ENCODE peak calls at places on chromosomes 11 and 22, in six cellular contexts. One of them, this sample, is unnamed.

GRCh38 chr11:1759151-1759850 is 4.4 kb downstream of the CTSD start:
- DNase-seq in stimulated activated CD4-positive, alpha-beta T cell treated with anti-CD3 and anti-CD28 coated beads, Interleukin-1b, Interleukin-23, amount 100 ng/mL, for 24 hours: no peak
- DNase-seq in HEK293T: no peak
- DNase-seq in type B pancreatic cell: no peak
- DNase-seq in T1000: no peak
- DNase-seq in KBM-7: no peak
- DNase-seq in this sample: no peak

GRCh38 chr11:123478352-123478986 is 48.4 kb downstream of the GRAMD1B start:
- DNase-seq in stimulated activated CD4-positive, alpha-beta T cell treated with anti-CD3 and anti-CD28 coated beads, Interleukin-1b, Interleukin-23, amount 100 ng/mL, for 24 hours: peak; percentile 11
- DNase-seq in HEK293T: peak; percentile 80
- DNase-seq in type B pancreatic cell: no peak
- DNase-seq in T1000: peak; percentile 37
- DNase-seq in KBM-7: peak; percentile 90
- DNase-seq in this sample: peak; percentile 60

GRCh38 chr11:34585870-34586654 is 34.8 kb upstream of the EHF start:
- DNase-seq in stimulated activated CD4-positive, alpha-beta T cell treated with anti-CD3 and anti-CD28 coated beads, Interleukin-1b, Interleukin-23, amount 100 ng/mL, for 24 hours: no peak
- DNase-seq in HEK293T: peak; percentile 46
- DNase-seq in type B pancreatic cell: no peak
- DNase-seq in T1000: no peak
- DNase-seq in KBM-7: peak; percentile 80
- DNase-seq in this sample: peak; percentile 27

GRCh38 chr11:69775163-69775755 is at the start of gene FGF4:
- DNase-seq in stimulated activated CD4-positive, alpha-beta T cell treated with anti-CD3 and anti-CD28 coated beads, Interleukin-1b, Interleukin-23, amount 100 ng/mL, for 24 hours: no peak
- DNase-seq in HEK293T: no peak
- DNase-seq in type B pancreatic cell: no peak
- DNase-seq in T1000: no peak
- DNase-seq in KBM-7: no peak
- DNase-seq in this sample: no peak

GRCh38 chr22:39593061-39593930 is 22.7 kb downstream of the CACNA1I start:
- DNase-seq in stimulated activated CD4-positive, alpha-beta T cell treated with anti-CD3 and anti-CD28 coated beads, Interleukin-1b, Interleukin-23, amount 100 ng/mL, for 24 hours: no peak
- DNase-seq in HEK293T: no peak
- DNase-seq in type B pancreatic cell: no peak
- DNase-seq in T1000: no peak
- DNase-seq in KBM-7: no peak
- DNase-seq in this sample: no peak

GRCh38 chr22:29932121-29932520 is 49.1 kb downstream of the MTMR3 start:
- DNase-seq in stimulated activated CD4-positive, alpha-beta T cell treated with anti-CD3 and anti-CD28 coated beads, Interleukin-1b, Interleukin-23, amount 100 ng/mL, for 24 hours: no peak
- DNase-seq in HEK293T: no peak
- DNase-seq in type B pancreatic cell: no peak
- DNase-seq in T1000: no peak
- DNase-seq in KBM-7: no peak
- DNase-seq in this sample: no peak

GRCh38 chr11:31240340-31240904 is 129.1 kb downstream of the DCDC1 start:
- DNase-seq in stimulated activated CD4-positive, alpha-beta T cell treated with anti-CD3 and anti-CD28 coated beads, Interleukin-1b, Interleukin-23, amount 100 ng/mL, for 24 hours: peak; percentile 0
- DNase-seq in HEK293T: peak; percentile 30
- DNase-seq in type B pancreatic cell: no peak
- DNase-seq in T1000: peak; percentile 5
- DNase-seq in KBM-7: peak; percentile 55
- DNase-seq in this sample: peak; percentile 47

GRCh38 chr22:19842386-19843106 is 12.1 kb downstream of the GNB1L start:
- DNase-seq in stimulated activated CD4-positive, alpha-beta T cell treated with anti-CD3 and anti-CD28 coated beads, Interleukin-1b, Interleukin-23, amount 100 ng/mL, for 24 hours: no peak
- DNase-seq in HEK293T: no peak
- DNase-seq in type B pancreatic cell: peak; percentile 65
- DNase-seq in T1000: no peak
- DNase-seq in KBM-7: no peak
- DNase-seq in this sample: no peak

GRCh38 chr11:65013130-65013691 is 749 bp upstream of the ARL2 start:
- DNase-seq in stimulated activated CD4-positive, alpha-beta T cell treated with anti-CD3 and anti-CD28 coated beads, Interleukin-1b, Interleukin-23, amount 100 ng/mL, for 24 hours: peak; percentile 90
- DNase-seq in HEK293T: peak; percentile 89
- DNase-seq in type B pancreatic cell: peak; percentile 88
- DNase-seq in T1000: peak; percentile 85
- DNase-seq in KBM-7: peak; percentile 96
- DNase-seq in this sample: peak; percentile 64

GRCh38 chr22:20953668-20954500 is 13.2 kb upstream of the AIFM3 start:
- DNase-seq in stimulated activated CD4-positive, alpha-beta T cell treated with anti-CD3 and anti-CD28 coated beads, Interleukin-1b, Interleukin-23, amount 100 ng/mL, for 24 hours: no peak
- DNase-seq in HEK293T: no peak
- DNase-seq in type B pancreatic cell: no peak
- DNase-seq in T1000: no peak
- DNase-seq in KBM-7: no peak
- DNase-seq in this sample: no peak

GRCh38 chr11:70857885-70858284 is 394.5 kb downstream of the SHANK2 start:
- DNase-seq in stimulated activated CD4-positive, alpha-beta T cell treated with anti-CD3 and anti-CD28 coated beads, Interleukin-1b, Interleukin-23, amount 100 ng/mL, for 24 hours: no peak
- DNase-seq in HEK293T: no peak
- DNase-seq in type B pancreatic cell: no peak
- DNase-seq in T1000: no peak
- DNase-seq in KBM-7: no peak
- DNase-seq in this sample: no peak

GRCh38 chr11:115580927-115581680 is 76.9 kb upstream of the CADM1 start:
- DNase-seq in stimulated activated CD4-positive, alpha-beta T cell treated with anti-CD3 and anti-CD28 coated beads, Interleukin-1b, Interleukin-23, amount 100 ng/mL, for 24 hours: no peak
- DNase-seq in HEK293T: peak; percentile 48
- DNase-seq in type B pancreatic cell: no peak
- DNase-seq in T1000: peak; percentile 65
- DNase-seq in KBM-7: no peak
- DNase-seq in this sample: no peak

GRCh38 chr11:73173755-73174494 is 31.8 kb upstream of the FCHSD2 start:
- DNase-seq in stimulated activated CD4-positive, alpha-beta T cell treated with anti-CD3 and anti-CD28 coated beads, Interleukin-1b, Interleukin-23, amount 100 ng/mL, for 24 hours: no peak
- DNase-seq in HEK293T: no peak
- DNase-seq in type B pancreatic cell: no peak
- DNase-seq in T1000: no peak
- DNase-seq in KBM-7: no peak
- DNase-seq in this sample: no peak

GRCh38 chr11:122642472-122642922 is 13.0 kb upstream of the UBASH3B start:
- DNase-seq in stimulated activated CD4-positive, alpha-beta T cell treated with anti-CD3 and anti-CD28 coated beads, Interleukin-1b, Interleukin-23, amount 100 ng/mL, for 24 hours: no peak
- DNase-seq in HEK293T: no peak
- DNase-seq in type B pancreatic cell: no peak
- DNase-seq in T1000: peak; percentile 46
- DNase-seq in KBM-7: no peak
- DNase-seq in this sample: no peak

GRCh38 chr11:94602430-94603372 is 35.5 kb downstream of the PIWIL4 start:
- DNase-seq in stimulated activated CD4-positive, alpha-beta T cell treated with anti-CD3 and anti-CD28 coated beads, Interleukin-1b, Interleukin-23, amount 100 ng/mL, for 24 hours: no peak
- DNase-seq in HEK293T: peak; percentile 25
- DNase-seq in type B pancreatic cell: no peak
- DNase-seq in T1000: no peak
- DNase-seq in KBM-7: peak; percentile 80
- DNase-seq in this sample: no peak

GRCh38 chr11:76610871-76611475 is 59.6 kb downstream of the LRRC32 start:
- DNase-seq in stimulated activated CD4-positive, alpha-beta T cell treated with anti-CD3 and anti-CD28 coated beads, Interleukin-1b, Interleukin-23, amount 100 ng/mL, for 24 hours: no peak
- DNase-seq in HEK293T: no peak
- DNase-seq in type B pancreatic cell: peak; percentile 52
- DNase-seq in T1000: no peak
- DNase-seq in KBM-7: no peak
- DNase-seq in this sample: no peak

GRCh38 chr11:35539256-35539655 is 13.8 kb upstream of the PAMR1 start:
- DNase-seq in stimulated activated CD4-positive, alpha-beta T cell treated with anti-CD3 and anti-CD28 coated beads, Interleukin-1b, Interleukin-23, amount 100 ng/mL, for 24 hours: no peak
- DNase-seq in HEK293T: no peak
- DNase-seq in type B pancreatic cell: no peak
- DNase-seq in T1000: no peak
- DNase-seq in KBM-7: no peak
- DNase-seq in this sample: no peak

GRCh38 chr22:50627452-50627913 is 469 bp downstream of the ARSA start:
- DNase-seq in stimulated activated CD4-positive, alpha-beta T cell treated with anti-CD3 and anti-CD28 coated beads, Interleukin-1b, Interleukin-23, amount 100 ng/mL, for 24 hours: no peak
- DNase-seq in HEK293T: no peak
- DNase-seq in type B pancreatic cell: no peak
- DNase-seq in T1000: no peak
- DNase-seq in KBM-7: no peak
- DNase-seq in this sample: no peak

GRCh38 chr22:36768616-36769015 is 7.3 kb downstream of the IFT27 start:
- DNase-seq in stimulated activated CD4-positive, alpha-beta T cell treated with anti-CD3 and anti-CD28 coated beads, Interleukin-1b, Interleukin-23, amount 100 ng/mL, for 24 hours: no peak
- DNase-seq in HEK293T: no peak
- DNase-seq in type B pancreatic cell: no peak
- DNase-seq in T1000: no peak
- DNase-seq in KBM-7: no peak
- DNase-seq in this sample: no peak

GRCh38 chr11:85663080-85663729 is 1.7 kb downstream of the CREBZF start:
- DNase-seq in stimulated activated CD4-positive, alpha-beta T cell treated with anti-CD3 and anti-CD28 coated beads, Interleukin-1b, Interleukin-23, amount 100 ng/mL, for 24 hours: no peak
- DNase-seq in HEK293T: no peak
- DNase-seq in type B pancreatic cell: no peak
- DNase-seq in T1000: no peak
- DNase-seq in KBM-7: peak; percentile 28
- DNase-seq in this sample: no peak

GRCh38 chr11:69308936-69309799 is 15.2 kb downstream of the MYEOV start:
- DNase-seq in stimulated activated CD4-positive, alpha-beta T cell treated with anti-CD3 and anti-CD28 coated beads, Interleukin-1b, Interleukin-23, amount 100 ng/mL, for 24 hours: no peak
- DNase-seq in HEK293T: no peak
- DNase-seq in type B pancreatic cell: no peak
- DNase-seq in T1000: no peak
- DNase-seq in KBM-7: no peak
- DNase-seq in this sample: no peak

GRCh38 chr11:88363566-88364169 is 26.1 kb upstream of the CTSC start:
- DNase-seq in stimulated activated CD4-positive, alpha-beta T cell treated with anti-CD3 and anti-CD28 coated beads, Interleukin-1b, Interleukin-23, amount 100 ng/mL, for 24 hours: no peak
- DNase-seq in HEK293T: no peak
- DNase-seq in type B pancreatic cell: no peak
- DNase-seq in T1000: no peak
- DNase-seq in KBM-7: no peak
- DNase-seq in this sample: no peak

GRCh38 chr22:42719133-42719532 is 1.5 kb downstream of the A4GALT start:
- DNase-seq in stimulated activated CD4-positive, alpha-beta T cell treated with anti-CD3 and anti-CD28 coated beads, Interleukin-1b, Interleukin-23, amount 100 ng/mL, for 24 hours: no peak
- DNase-seq in HEK293T: no peak
- DNase-seq in type B pancreatic cell: no peak
- DNase-seq in T1000: no peak
- DNase-seq in KBM-7: no peak
- DNase-seq in this sample: no peak

GRCh38 chr11:115423728-115424459 is 80.3 kb downstream of the CADM1 start:
- DNase-seq in stimulated activated CD4-positive, alpha-beta T cell treated with anti-CD3 and anti-CD28 coated beads, Interleukin-1b, Interleukin-23, amount 100 ng/mL, for 24 hours: no peak
- DNase-seq in HEK293T: no peak
- DNase-seq in type B pancreatic cell: no peak
- DNase-seq in T1000: no peak
- DNase-seq in KBM-7: no peak
- DNase-seq in this sample: no peak

GRCh38 chr11:61120865-61121831 is 18.9 kb downstream of the CD5 start:
- DNase-seq in stimulated activated CD4-positive, alpha-beta T cell treated with anti-CD3 and anti-CD28 coated beads, Interleukin-1b, Interleukin-23, amount 100 ng/mL, for 24 hours: no peak
- DNase-seq in HEK293T: no peak
- DNase-seq in type B pancreatic cell: no peak
- DNase-seq in T1000: no peak
- DNase-seq in KBM-7: no peak
- DNase-seq in this sample: no peak

GRCh38 chr11:44305643-44306468 is 4.1 kb downstream of the ALX4 start:
- DNase-seq in stimulated activated CD4-positive, alpha-beta T cell treated with anti-CD3 and anti-CD28 coated beads, Interleukin-1b, Interleukin-23, amount 100 ng/mL, for 24 hours: no peak
- DNase-seq in HEK293T: no peak
- DNase-seq in type B pancreatic cell: no peak
- DNase-seq in T1000: no peak
- DNase-seq in KBM-7: peak; percentile 26
- DNase-seq in this sample: no peak

GRCh38 chr11:110081462-110082233 is 11.5 kb upstream of the ZC3H12C start:
- DNase-seq in stimulated activated CD4-positive, alpha-beta T cell treated with anti-CD3 and anti-CD28 coated beads, Interleukin-1b, Interleukin-23, amount 100 ng/mL, for 24 hours: no peak
- DNase-seq in HEK293T: no peak
- DNase-seq in type B pancreatic cell: no peak
- DNase-seq in T1000: no peak
- DNase-seq in KBM-7: no peak
- DNase-seq in this sample: no peak

GRCh38 chr11:44417756-44418437 is 108.0 kb upstream of the ALX4 start:
- DNase-seq in stimulated activated CD4-positive, alpha-beta T cell treated with anti-CD3 and anti-CD28 coated beads, Interleukin-1b, Interleukin-23, amount 100 ng/mL, for 24 hours: no peak
- DNase-seq in HEK293T: no peak
- DNase-seq in type B pancreatic cell: no peak
- DNase-seq in T1000: no peak
- DNase-seq in KBM-7: no peak
- DNase-seq in this sample: no peak

GRCh38 chr22:40014661-40015255 is 20.0 kb downstream of the FAM83F start:
- DNase-seq in stimulated activated CD4-positive, alpha-beta T cell treated with anti-CD3 and anti-CD28 coated beads, Interleukin-1b, Interleukin-23, amount 100 ng/mL, for 24 hours: no peak
- DNase-seq in HEK293T: no peak
- DNase-seq in type B pancreatic cell: no peak
- DNase-seq in T1000: no peak
- DNase-seq in KBM-7: no peak
- DNase-seq in this sample: no peak

GRCh38 chr11:55714982-55715888 is 53.2 kb downstream of the OR4C6 start:
- DNase-seq in stimulated activated CD4-positive, alpha-beta T cell treated with anti-CD3 and anti-CD28 coated beads, Interleukin-1b, Interleukin-23, amount 100 ng/mL, for 24 hours: no peak
- DNase-seq in HEK293T: peak; percentile 5
- DNase-seq in type B pancreatic cell: no peak
- DNase-seq in T1000: no peak
- DNase-seq in KBM-7: peak; percentile 55
- DNase-seq in this sample: no peak

GRCh38 chr11:134331565-134332188 is at the start of gene GLB1L2:
- DNase-seq in stimulated activated CD4-positive, alpha-beta T cell treated with anti-CD3 and anti-CD28 coated beads, Interleukin-1b, Interleukin-23, amount 100 ng/mL, for 24 hours: peak; percentile 68
- DNase-seq in HEK293T: peak; percentile 99
- DNase-seq in type B pancreatic cell: peak; percentile 82
- DNase-seq in T1000: no peak
- DNase-seq in KBM-7: peak; percentile 76
- DNase-seq in this sample: no peak

GRCh38 chr22:48302657-48303359 is 1524.9 kb downstream of the BRD1 start:
- DNase-seq in stimulated activated CD4-positive, alpha-beta T cell treated with anti-CD3 and anti-CD28 coated beads, Interleukin-1b, Interleukin-23, amount 100 ng/mL, for 24 hours: no peak
- DNase-seq in HEK293T: no peak
- DNase-seq in type B pancreatic cell: no peak
- DNase-seq in T1000: no peak
- DNase-seq in KBM-7: no peak
- DNase-seq in this sample: no peak

GRCh38 chr11:117328414-117329010 is 858 bp downstream of the CEP164 start:
- DNase-seq in stimulated activated CD4-positive, alpha-beta T cell treated with anti-CD3 and anti-CD28 coated beads, Interleukin-1b, Interleukin-23, amount 100 ng/mL, for 24 hours: no peak
- DNase-seq in HEK293T: peak; percentile 39
- DNase-seq in type B pancreatic cell: no peak
- DNase-seq in T1000: no peak
- DNase-seq in KBM-7: no peak
- DNase-seq in this sample: no peak

GRCh38 chr22:29260031-29260560 is 7.7 kb downstream of the RHBDD3 start:
- DNase-seq in stimulated activated CD4-positive, alpha-beta T cell treated with anti-CD3 and anti-CD28 coated beads, Interleukin-1b, Interleukin-23, amount 100 ng/mL, for 24 hours: no peak
- DNase-seq in HEK293T: no peak
- DNase-seq in type B pancreatic cell: no peak
- DNase-seq in T1000: no peak
- DNase-seq in KBM-7: no peak
- DNase-seq in this sample: no peak

GRCh38 chr11:115676206-115676605 is 172.0 kb upstream of the CADM1 start:
- DNase-seq in stimulated activated CD4-positive, alpha-beta T cell treated with anti-CD3 and anti-CD28 coated beads, Interleukin-1b, Interleukin-23, amount 100 ng/mL, for 24 hours: no peak
- DNase-seq in HEK293T: no peak
- DNase-seq in type B pancreatic cell: no peak
- DNase-seq in T1000: no peak
- DNase-seq in KBM-7: no peak
- DNase-seq in this sample: no peak